ENCODE peak calls at places on chromosomes 7 and 10, in seven cellular contexts. D, B, T, X, S, I and V are unnamed samples.

GRCh38 chr10:79063661-79064490 is 4.9 kb upstream of the ZMIZ1 start:
- DNase-seq in D (peak), B (no peak), T (no peak), X (no peak), S (peak), I (no peak), V (no peak)

GRCh38 chr10:123995461-123996131 is 97.8 kb downstream of the CHST15 start:
- DNase-seq in D (peak), B (peak), T (no peak), X (peak), S (peak), I (peak), V (peak)

GRCh38 chr7:36747251-36747968 is 23.1 kb upstream of the AOAH start:
- DNase-seq in D (no peak), B (no peak), T (no peak), X (no peak), S (no peak), I (no peak), V (no peak)

GRCh38 chr10:124183617-124184016 is 90.2 kb upstream of the CHST15 start:
- DNase-seq in D (no peak), B (no peak), T (no peak), X (no peak), S (no peak), I (no peak), V (no peak)

GRCh38 chr7:146922777-146923176 is 806.2 kb downstream of the CNTNAP2 start:
- DNase-seq in D (no peak), B (no peak), T (no peak), X (no peak), S (no peak), I (no peak), V (no peak)

GRCh38 chr10:123380491-123381085 is 226.4 kb downstream of the BUB3 start:
- DNase-seq in D (no peak), B (peak), T (no peak), X (peak), S (no peak), I (peak), V (no peak)

GRCh38 chr10:129959544-129960492 is 4.3 kb downstream of the EBF3 start:
- DNase-seq in D (peak), B (no peak), T (no peak), X (no peak), S (peak), I (no peak), V (no peak)

GRCh38 chr10:21278491-21279216 is 246.8 kb downstream of the SKIDA1 start:
- DNase-seq in D (peak), B (peak), T (peak), X (peak), S (peak), I (peak), V (peak)

GRCh38 chr7:25427721-25428120 is 199.4 kb upstream of the NPVF start:
- DNase-seq in D (no peak), B (no peak), T (no peak), X (no peak), S (no peak), I (no peak), V (no peak)

GRCh38 chr10:29177266-29177832 is 111.5 kb upstream of the LYZL1 start:
- DNase-seq in D (no peak), B (no peak), T (no peak), X (no peak), S (no peak), I (no peak), V (no peak)

GRCh38 chr7:158633055-158633956 is 45.7 kb upstream of the PTPRN2 start:
- DNase-seq in D (no peak), B (no peak), T (no peak), X (no peak), S (no peak), I (no peak), V (no peak)

GRCh38 chr10:110434477-110435096 is 63.1 kb upstream of the DUSP5 start:
- DNase-seq in D (no peak), B (no peak), T (no peak), X (no peak), S (peak), I (no peak), V (no peak)

GRCh38 chr7:124101173-124101768 is 68.4 kb upstream of the TMEM229A start:
- DNase-seq in D (peak), B (peak), T (no peak), X (peak), S (no peak), I (no peak), V (no peak)

GRCh38 chr7:1725766-1726630 is 55.9 kb downstream of the ELFN1 start:
- DNase-seq in D (no peak), B (no peak), T (no peak), X (no peak), S (no peak), I (no peak), V (no peak)

GRCh38 chr7:51020944-51021343 is 238.2 kb upstream of the GRB10 start:
- DNase-seq in D (no peak), B (no peak), T (no peak), X (no peak), S (no peak), I (no peak), V (peak)

GRCh38 chr10:6542999-6543430 is 37.1 kb downstream of the PRKCQ start:
- DNase-seq in D (no peak), B (no peak), T (no peak), X (peak), S (no peak), I (no peak), V (no peak)

GRCh38 chr10:71635251-71635866 is 84.2 kb downstream of the C10orf105 start:
- DNase-seq in D (no peak), B (no peak), T (no peak), X (no peak), S (no peak), I (no peak), V (no peak)

GRCh38 chr7:33053716-33054115 is 8.9 kb downstream of the NT5C3A start:
- DNase-seq in D (no peak), B (no peak), T (no peak), X (no peak), S (no peak), I (no peak), V (no peak)

GRCh38 chr10:60532691-60533468 is 143.2 kb upstream of the ANK3 start:
- DNase-seq in D (no peak), B (no peak), T (no peak), X (no peak), S (no peak), I (no peak), V (no peak)

GRCh38 chr10:127196227-127196954 is at the start of gene INSYN2A:
- DNase-seq in D (no peak), B (peak), T (no peak), X (no peak), S (no peak), I (no peak), V (no peak)

GRCh38 chr10:56469482-56469881 is 108.4 kb upstream of the ZWINT start:
- DNase-seq in D (no peak), B (no peak), T (no peak), X (no peak), S (no peak), I (no peak), V (no peak)

GRCh38 chr10:24193330-24193729 is 15.6 kb upstream of the KIAA1217 start:
- DNase-seq in D (no peak), B (no peak), T (no peak), X (peak), S (no peak), I (no peak), V (no peak)

GRCh38 chr7:20329389-20330175 is 1.1 kb upstream of the ITGB8 start:
- DNase-seq in D (peak), B (peak), T (peak), X (peak), S (peak), I (no peak), V (peak)

GRCh38 chr10:30997536-30998252 is 34.0 kb downstream of the ZNF438 start:
- DNase-seq in D (no peak), B (no peak), T (no peak), X (no peak), S (no peak), I (no peak), V (no peak)

GRCh38 chr10:71472912-71473311 is 76.2 kb downstream of the CDH23 start:
- DNase-seq in D (no peak), B (no peak), T (no peak), X (no peak), S (no peak), I (no peak), V (no peak)

GRCh38 chr10:61621538-61622150 is 41.1 kb upstream of the CABCOCO1 start:
- DNase-seq in D (no peak), B (no peak), T (no peak), X (peak), S (no peak), I (no peak), V (no peak)

DNA sequence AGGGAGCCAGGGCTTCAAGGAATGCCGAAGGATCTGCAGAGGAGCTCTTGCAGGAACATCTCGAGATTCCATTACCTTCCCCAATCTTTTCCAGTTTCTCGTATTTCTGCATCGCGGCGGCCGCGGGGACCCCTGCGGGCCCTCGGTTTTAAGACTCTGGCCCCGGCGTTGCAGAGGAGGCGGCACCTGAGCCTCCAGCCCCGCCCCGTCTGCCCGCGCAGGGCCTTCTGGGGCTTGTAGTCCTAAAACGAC is at the start of gene CDK5:
- DNase-seq in D (no peak), B (no peak), T (no peak), X (no peak), S (no peak), I (no peak), V (no peak)
- H3K4me3 ChIP-seq in D (peak), B (peak), T (peak), X (peak), S (peak), I (peak), V (peak)

DNA sequence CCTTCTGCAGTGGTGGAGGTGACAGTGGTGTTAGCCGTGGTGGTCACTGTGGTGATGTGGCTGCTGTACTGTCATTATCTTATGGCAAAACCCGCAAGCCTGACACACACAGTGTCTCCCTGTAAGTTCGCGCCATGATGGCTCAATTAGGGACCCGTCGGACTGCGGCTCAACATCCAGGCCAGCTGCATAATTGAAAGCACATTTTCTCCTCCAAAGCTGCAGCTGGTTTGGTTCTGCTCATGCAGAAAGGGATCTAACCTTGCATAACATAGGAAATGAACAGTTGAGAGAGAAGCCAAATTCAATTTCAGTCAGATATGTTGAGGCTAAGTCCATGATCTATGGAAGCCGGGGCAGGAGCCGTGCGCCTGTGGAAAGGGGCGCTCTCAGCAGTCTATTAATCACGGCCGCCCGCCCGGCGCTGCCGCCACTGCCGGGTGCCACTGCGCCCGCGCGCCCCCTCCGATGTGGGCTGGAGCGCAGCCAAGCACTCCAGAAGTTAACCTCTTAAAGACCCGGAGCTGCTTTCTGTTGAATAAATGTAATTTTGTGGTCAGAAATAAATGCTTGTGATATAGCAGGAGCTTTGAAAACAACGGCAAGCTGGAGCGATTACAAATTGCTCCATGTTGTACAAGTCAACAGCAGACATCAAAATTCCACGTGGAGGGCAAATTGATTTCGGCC is 227.7 kb downstream of the CUX1 start:
- DNase-seq in D (peak), B (peak), T (no peak), X (no peak), S (peak), I (no peak), V (no peak)
- TF ChIP-seq POLR2AphosphoS5 in D (no peak), B (peak), T (no peak), X (no peak), S (peak), I (no peak), V (peak)

GRCh38 chr10:132397036-132397541 is at the start of gene PWWP2B:
- DNase-seq in D (peak), B (peak), T (no peak), X (no peak), S (peak), I (no peak), V (no peak)
- TF ChIP-seq CTCF in D (no peak), B (no peak), T (no peak), X (no peak), S (no peak), I (no peak), V (no peak)

DNA sequence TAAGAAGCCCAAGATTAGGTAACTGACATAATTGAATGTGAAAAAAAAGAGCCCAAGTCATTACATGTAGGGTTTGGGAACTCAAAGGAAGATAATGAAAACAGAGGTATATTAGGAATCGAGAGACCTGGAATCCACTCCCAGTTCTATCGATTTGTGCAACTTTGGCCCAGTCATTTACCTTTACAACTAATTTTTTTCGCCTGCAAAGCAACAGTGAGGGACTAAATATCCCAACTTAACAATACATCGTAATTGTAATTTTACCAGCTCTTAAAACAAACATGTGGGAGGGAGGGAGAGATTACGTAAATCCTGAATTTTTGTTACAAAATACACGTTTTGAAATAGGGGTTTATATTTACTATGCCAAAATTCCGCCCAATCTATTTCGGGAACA is 1.4 kb downstream of the MINDY3 start:
- DNase-seq in D (no peak), B (no peak), T (no peak), X (no peak), S (no peak), I (no peak), V (no peak)
- H3K4me3 ChIP-seq in D (peak), B (peak), T (no peak), X (peak), S (peak), I (peak), V (peak)

GRCh38 chr7:43034535-43035002 is 77.9 kb upstream of the HECW1 start:
- DNase-seq in D (no peak), B (no peak), T (no peak), X (no peak), S (no peak), I (no peak), V (no peak)
- TF ChIP-seq POLR2AphosphoS5 in D (no peak), B (no peak), T (no peak), X (no peak), S (no peak), I (no peak), V (no peak)

GRCh38 chr7:98599886-98600285 is 17.2 kb upstream of the NPTX2 start:
- DNase-seq in D (no peak), B (no peak), T (no peak), X (no peak), S (no peak), I (no peak), V (no peak)

GRCh38 chr7:98603010-98603777 is 13.9 kb upstream of the NPTX2 start:
- DNase-seq in D (no peak), B (no peak), T (no peak), X (no peak), S (no peak), I (no peak), V (no peak)

GRCh38 chr7:98594787-98595186 is 22.3 kb upstream of the NPTX2 start:
- DNase-seq in D (no peak), B (no peak), T (no peak), X (no peak), S (no peak), I (no peak), V (no peak)

GRCh38 chr7:98594348-98594747 is 22.7 kb upstream of the NPTX2 start:
- DNase-seq in D (no peak), B (no peak), T (no peak), X (no peak), S (no peak), I (no peak), V (no peak)

DNA sequence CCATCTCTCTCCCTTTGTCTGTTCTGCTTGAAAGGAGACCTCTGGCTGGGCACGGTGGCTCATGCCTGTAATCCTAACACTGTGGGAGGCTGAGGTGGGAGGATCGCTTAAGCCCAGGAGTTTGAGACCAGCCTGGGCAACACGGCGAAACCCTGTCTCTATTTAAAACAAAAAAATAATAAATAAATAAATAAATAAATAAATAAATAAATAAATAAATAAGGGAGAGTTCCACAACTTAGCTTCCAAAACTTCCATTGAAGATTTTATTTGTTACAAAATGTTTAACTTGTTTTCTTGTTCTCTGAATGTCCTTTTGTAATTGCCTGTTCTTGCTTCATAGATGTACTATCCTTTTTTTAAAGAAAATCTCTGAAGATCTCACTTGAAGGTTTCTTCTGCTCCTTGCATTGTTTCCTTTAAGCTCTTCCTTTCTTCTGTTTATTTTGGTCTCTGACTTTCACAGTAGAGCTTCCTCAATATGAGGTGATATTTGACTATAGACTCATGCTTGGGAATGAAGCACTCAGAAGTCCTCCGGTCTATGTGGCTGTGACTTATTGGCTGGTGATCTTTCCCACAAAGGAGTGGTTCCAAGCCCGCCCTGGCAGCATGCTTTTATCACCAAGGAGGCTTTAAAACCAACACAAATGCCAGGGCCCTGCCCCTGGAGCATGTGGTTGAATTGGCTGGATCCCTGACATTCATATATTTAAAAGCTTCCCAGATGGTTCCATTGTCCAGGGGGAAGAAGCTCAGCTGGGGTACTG is 18.1 kb upstream of the NPTX2 start:
- DNase-seq in D (no peak), B (no peak), T (no peak), X (no peak), S (no peak), I (no peak), V (no peak)
- TF ChIP-seq CTCF in D (no peak), B (no peak), T (no peak), X (no peak), S (no peak), I (no peak), V (no peak)